ENCODE peak calls at places on chromosomes 7 and 10, in ten cellular contexts. One of them, this sample, is unnamed.

GRCh38 chr7:37448057-37448636 is 517 bp downstream of the ELMO1 start:
- DNase-seq in adrenal gland: peak
- DNase-seq in CD8-positive, alpha-beta T cell: no peak
- DNase-seq in iPS DF 6.9: no peak
- DNase-seq in psoas muscle: no peak
- DNase-seq in dorsolateral prefrontal cortex: no peak
- DNase-seq in astrocyte of the cerebellum: no peak
- DNase-seq in mesendoderm: peak
- DNase-seq in neural progenitor cell: peak
- DNase-seq in cardiac muscle cell: no peak
- DNase-seq in this sample: no peak

GRCh38 chr10:13693783-13694450 is 107.2 kb downstream of the PRPF18 start:
- DNase-seq in neural progenitor cell: peak
- DNase-seq in mesendoderm: no peak
- DNase-seq in dorsolateral prefrontal cortex: no peak
- DNase-seq in iPS DF 6.9: no peak
- DNase-seq in cardiac muscle cell: no peak
- DNase-seq in psoas muscle: no peak
- DNase-seq in adrenal gland: no peak
- DNase-seq in astrocyte of the cerebellum: no peak
- DNase-seq in CD8-positive, alpha-beta T cell: no peak
- DNase-seq in this sample: no peak

GRCh38 chr10:116771101-116771705 is 28.8 kb upstream of the HSPA12A start:
- DNase-seq in adrenal gland: peak
- DNase-seq in mesendoderm: no peak
- DNase-seq in psoas muscle: peak
- DNase-seq in astrocyte of the cerebellum: no peak
- DNase-seq in cardiac muscle cell: peak
- DNase-seq in CD8-positive, alpha-beta T cell: no peak
- DNase-seq in neural progenitor cell: no peak
- DNase-seq in iPS DF 6.9: no peak
- DNase-seq in dorsolateral prefrontal cortex: no peak
- DNase-seq in this sample: no peak

GRCh38 chr10:119022846-119023552 is 6.5 kb upstream of the NANOS1 start:
- DNase-seq in neural progenitor cell: no peak
- DNase-seq in cardiac muscle cell: peak
- DNase-seq in astrocyte of the cerebellum: peak
- DNase-seq in iPS DF 6.9: no peak
- DNase-seq in CD8-positive, alpha-beta T cell: no peak
- DNase-seq in adrenal gland: peak
- DNase-seq in dorsolateral prefrontal cortex: no peak
- DNase-seq in mesendoderm: peak
- DNase-seq in psoas muscle: no peak
- DNase-seq in this sample: no peak

GRCh38 chr10:61992059-61992460 is 90.6 kb downstream of the ARID5B start:
- DNase-seq in astrocyte of the cerebellum: no peak
- DNase-seq in mesendoderm: no peak
- DNase-seq in iPS DF 6.9: no peak
- DNase-seq in cardiac muscle cell: peak
- DNase-seq in adrenal gland: peak
- DNase-seq in neural progenitor cell: no peak
- DNase-seq in psoas muscle: no peak
- DNase-seq in dorsolateral prefrontal cortex: no peak
- DNase-seq in CD8-positive, alpha-beta T cell: no peak
- DNase-seq in this sample: no peak

GRCh38 chr7:26410156-26410555 is 118.5 kb downstream of the SNX10 start:
- DNase-seq in iPS DF 6.9: no peak
- DNase-seq in CD8-positive, alpha-beta T cell: no peak
- DNase-seq in astrocyte of the cerebellum: no peak
- DNase-seq in mesendoderm: no peak
- DNase-seq in neural progenitor cell: peak
- DNase-seq in psoas muscle: no peak
- DNase-seq in dorsolateral prefrontal cortex: no peak
- DNase-seq in adrenal gland: no peak
- DNase-seq in cardiac muscle cell: no peak
- DNase-seq in this sample: no peak

GRCh38 chr10:58892039-58892665 is 284.3 kb upstream of the PHYHIPL start:
- DNase-seq in neural progenitor cell: no peak
- DNase-seq in dorsolateral prefrontal cortex: no peak
- DNase-seq in CD8-positive, alpha-beta T cell: no peak
- DNase-seq in adrenal gland: peak
- DNase-seq in cardiac muscle cell: peak
- DNase-seq in psoas muscle: no peak
- DNase-seq in mesendoderm: no peak
- DNase-seq in iPS DF 6.9: no peak
- DNase-seq in astrocyte of the cerebellum: peak
- DNase-seq in this sample: no peak

GRCh38 chr10:113625461-113626186 is 38.2 kb downstream of the NRAP start:
- DNase-seq in astrocyte of the cerebellum: no peak
- DNase-seq in psoas muscle: peak
- DNase-seq in neural progenitor cell: no peak
- DNase-seq in iPS DF 6.9: no peak
- DNase-seq in cardiac muscle cell: no peak
- DNase-seq in CD8-positive, alpha-beta T cell: no peak
- DNase-seq in mesendoderm: no peak
- DNase-seq in dorsolateral prefrontal cortex: no peak
- DNase-seq in adrenal gland: no peak
- DNase-seq in this sample: no peak

GRCh38 chr7:23106491-23106800 is 861 bp downstream of the KLHL7 start:
- DNase-seq in psoas muscle: no peak
- DNase-seq in iPS DF 6.9: no peak
- DNase-seq in astrocyte of the cerebellum: no peak
- DNase-seq in adrenal gland: no peak
- DNase-seq in neural progenitor cell: peak
- DNase-seq in CD8-positive, alpha-beta T cell: no peak
- DNase-seq in mesendoderm: no peak
- DNase-seq in dorsolateral prefrontal cortex: peak
- DNase-seq in cardiac muscle cell: no peak
- DNase-seq in this sample: no peak

GRCh38 chr7:155965010-155965409 is 152.7 kb upstream of the SHH start:
- DNase-seq in mesendoderm: no peak
- DNase-seq in adrenal gland: peak
- DNase-seq in astrocyte of the cerebellum: no peak
- DNase-seq in psoas muscle: no peak
- DNase-seq in cardiac muscle cell: no peak
- DNase-seq in dorsolateral prefrontal cortex: no peak
- DNase-seq in neural progenitor cell: no peak
- DNase-seq in CD8-positive, alpha-beta T cell: no peak
- DNase-seq in iPS DF 6.9: no peak
- DNase-seq in this sample: no peak

DNA sequence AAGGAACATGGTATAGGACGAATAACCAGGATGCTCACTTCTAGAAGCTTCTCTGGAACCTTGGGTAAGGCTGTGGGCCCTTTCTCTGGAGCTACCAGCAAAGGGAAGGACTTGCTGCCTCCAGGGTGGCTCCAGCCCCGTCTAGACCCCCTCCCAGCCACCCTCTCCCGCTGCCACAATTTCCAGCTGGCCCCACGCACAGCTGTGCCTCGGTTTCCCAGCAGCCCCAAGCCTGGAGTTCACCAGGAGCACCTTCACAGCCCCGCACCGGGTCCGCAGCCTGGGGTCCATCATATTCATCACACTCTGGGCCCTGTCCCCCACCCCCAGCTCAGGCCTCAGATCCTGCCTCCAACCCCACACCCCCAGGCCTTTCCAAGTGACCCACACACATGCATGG is 35.6 kb upstream of the GTF2IRD1 start:
- DNase-seq in iPS DF 6.9: no peak
- DNase-seq in cardiac muscle cell: no peak
- DNase-seq in mesendoderm: no peak
- DNase-seq in psoas muscle: no peak
- DNase-seq in neural progenitor cell: no peak
- DNase-seq in astrocyte of the cerebellum: no peak
- DNase-seq in dorsolateral prefrontal cortex: no peak
- DNase-seq in adrenal gland: no peak
- DNase-seq in CD8-positive, alpha-beta T cell: no peak
- DNase-seq in this sample: no peak
- H3K4me3 ChIP-seq in iPS DF 6.9: no peak
- H3K4me3 ChIP-seq in cardiac muscle cell: no peak
- H3K4me3 ChIP-seq in mesendoderm: no peak
- H3K4me3 ChIP-seq in psoas muscle: no peak
- H3K4me3 ChIP-seq in neural progenitor cell: no peak
- H3K4me3 ChIP-seq in astrocyte of the cerebellum: no peak
- H3K4me3 ChIP-seq in dorsolateral prefrontal cortex: no peak
- H3K4me3 ChIP-seq in adrenal gland: no peak
- H3K4me3 ChIP-seq in CD8-positive, alpha-beta T cell: no peak
- H3K4me3 ChIP-seq in this sample: no peak

GRCh38 chr10:104350146-104350635 is 3.4 kb upstream of the CFAP58 start:
- DNase-seq in CD8-positive, alpha-beta T cell: no peak
- DNase-seq in cardiac muscle cell: peak
- DNase-seq in adrenal gland: no peak
- DNase-seq in psoas muscle: no peak
- DNase-seq in dorsolateral prefrontal cortex: no peak
- DNase-seq in astrocyte of the cerebellum: no peak
- DNase-seq in iPS DF 6.9: no peak
- DNase-seq in neural progenitor cell: peak
- DNase-seq in mesendoderm: peak
- DNase-seq in this sample: peak

GRCh38 chr10:104351067-104351681 is 2.5 kb upstream of the CFAP58 start:
- DNase-seq in astrocyte of the cerebellum: no peak
- DNase-seq in iPS DF 6.9: no peak
- DNase-seq in mesendoderm: no peak
- DNase-seq in adrenal gland: no peak
- DNase-seq in dorsolateral prefrontal cortex: no peak
- DNase-seq in cardiac muscle cell: peak
- DNase-seq in neural progenitor cell: no peak
- DNase-seq in CD8-positive, alpha-beta T cell: no peak
- DNase-seq in psoas muscle: no peak
- DNase-seq in this sample: no peak

GRCh38 chr10:104348601-104349000 is 5.0 kb upstream of the CFAP58 start:
- DNase-seq in astrocyte of the cerebellum: no peak
- DNase-seq in mesendoderm: no peak
- DNase-seq in dorsolateral prefrontal cortex: no peak
- DNase-seq in adrenal gland: no peak
- DNase-seq in CD8-positive, alpha-beta T cell: no peak
- DNase-seq in neural progenitor cell: no peak
- DNase-seq in cardiac muscle cell: no peak
- DNase-seq in psoas muscle: no peak
- DNase-seq in iPS DF 6.9: no peak
- DNase-seq in this sample: no peak

GRCh38 chr10:104347295-104348045 is 6.2 kb upstream of the CFAP58 start:
- DNase-seq in CD8-positive, alpha-beta T cell: no peak
- DNase-seq in cardiac muscle cell: no peak
- DNase-seq in dorsolateral prefrontal cortex: no peak
- DNase-seq in psoas muscle: no peak
- DNase-seq in mesendoderm: no peak
- DNase-seq in neural progenitor cell: no peak
- DNase-seq in iPS DF 6.9: no peak
- DNase-seq in adrenal gland: no peak
- DNase-seq in astrocyte of the cerebellum: no peak
- DNase-seq in this sample: no peak

GRCh38 chr10:104349623-104350142 is 4.0 kb upstream of the CFAP58 start:
- DNase-seq in adrenal gland: no peak
- DNase-seq in CD8-positive, alpha-beta T cell: no peak
- DNase-seq in neural progenitor cell: no peak
- DNase-seq in psoas muscle: no peak
- DNase-seq in astrocyte of the cerebellum: no peak
- DNase-seq in mesendoderm: peak
- DNase-seq in cardiac muscle cell: peak
- DNase-seq in dorsolateral prefrontal cortex: no peak
- DNase-seq in iPS DF 6.9: no peak
- DNase-seq in this sample: no peak
- H3K4me3 ChIP-seq in adrenal gland: no peak
- H3K4me3 ChIP-seq in CD8-positive, alpha-beta T cell: no peak
- H3K4me3 ChIP-seq in neural progenitor cell: no peak
- H3K4me3 ChIP-seq in psoas muscle: peak
- H3K4me3 ChIP-seq in astrocyte of the cerebellum: no peak
- H3K4me3 ChIP-seq in mesendoderm: no peak
- H3K4me3 ChIP-seq in cardiac muscle cell: no peak
- H3K4me3 ChIP-seq in dorsolateral prefrontal cortex: peak
- H3K4me3 ChIP-seq in iPS DF 6.9: no peak
- H3K4me3 ChIP-seq in this sample: no peak

GRCh38 chr7:21731977-21732376 is 189.1 kb downstream of the DNAH11 start:
- DNase-seq in cardiac muscle cell: no peak
- DNase-seq in adrenal gland: no peak
- DNase-seq in CD8-positive, alpha-beta T cell: no peak
- DNase-seq in neural progenitor cell: no peak
- DNase-seq in astrocyte of the cerebellum: no peak
- DNase-seq in dorsolateral prefrontal cortex: no peak
- DNase-seq in iPS DF 6.9: no peak
- DNase-seq in mesendoderm: no peak
- DNase-seq in psoas muscle: no peak
- DNase-seq in this sample: no peak
- H3K4me3 ChIP-seq in cardiac muscle cell: no peak
- H3K4me3 ChIP-seq in adrenal gland: no peak
- H3K4me3 ChIP-seq in CD8-positive, alpha-beta T cell: no peak
- H3K4me3 ChIP-seq in neural progenitor cell: no peak
- H3K4me3 ChIP-seq in astrocyte of the cerebellum: no peak
- H3K4me3 ChIP-seq in dorsolateral prefrontal cortex: no peak
- H3K4me3 ChIP-seq in iPS DF 6.9: no peak
- H3K4me3 ChIP-seq in mesendoderm: no peak
- H3K4me3 ChIP-seq in psoas muscle: no peak
- H3K4me3 ChIP-seq in this sample: no peak

GRCh38 chr7:7566651-7567611 is at the start of gene MIOS:
- DNase-seq in adrenal gland: peak
- DNase-seq in cardiac muscle cell: peak
- DNase-seq in CD8-positive, alpha-beta T cell: peak
- DNase-seq in neural progenitor cell: peak
- DNase-seq in astrocyte of the cerebellum: peak
- DNase-seq in psoas muscle: peak
- DNase-seq in iPS DF 6.9: peak
- DNase-seq in mesendoderm: peak
- DNase-seq in dorsolateral prefrontal cortex: peak
- DNase-seq in this sample: peak

GRCh38 chr7:7569113-7569527 is 2.4 kb downstream of the MIOS start:
- DNase-seq in CD8-positive, alpha-beta T cell: no peak
- DNase-seq in cardiac muscle cell: no peak
- DNase-seq in adrenal gland: no peak
- DNase-seq in mesendoderm: no peak
- DNase-seq in neural progenitor cell: no peak
- DNase-seq in astrocyte of the cerebellum: no peak
- DNase-seq in psoas muscle: no peak
- DNase-seq in iPS DF 6.9: no peak
- DNase-seq in dorsolateral prefrontal cortex: no peak
- DNase-seq in this sample: no peak

GRCh38 chr7:7569615-7570014 is 2.9 kb downstream of the MIOS start:
- DNase-seq in adrenal gland: no peak
- DNase-seq in dorsolateral prefrontal cortex: no peak
- DNase-seq in iPS DF 6.9: no peak
- DNase-seq in astrocyte of the cerebellum: no peak
- DNase-seq in psoas muscle: no peak
- DNase-seq in neural progenitor cell: no peak
- DNase-seq in mesendoderm: no peak
- DNase-seq in CD8-positive, alpha-beta T cell: no peak
- DNase-seq in cardiac muscle cell: no peak
- DNase-seq in this sample: no peak

GRCh38 chr7:7567898-7568531 is 1.3 kb downstream of the MIOS start:
- DNase-seq in neural progenitor cell: no peak
- DNase-seq in iPS DF 6.9: no peak
- DNase-seq in astrocyte of the cerebellum: no peak
- DNase-seq in psoas muscle: no peak
- DNase-seq in adrenal gland: no peak
- DNase-seq in cardiac muscle cell: no peak
- DNase-seq in dorsolateral prefrontal cortex: no peak
- DNase-seq in mesendoderm: no peak
- DNase-seq in CD8-positive, alpha-beta T cell: no peak
- DNase-seq in this sample: no peak

DNA sequence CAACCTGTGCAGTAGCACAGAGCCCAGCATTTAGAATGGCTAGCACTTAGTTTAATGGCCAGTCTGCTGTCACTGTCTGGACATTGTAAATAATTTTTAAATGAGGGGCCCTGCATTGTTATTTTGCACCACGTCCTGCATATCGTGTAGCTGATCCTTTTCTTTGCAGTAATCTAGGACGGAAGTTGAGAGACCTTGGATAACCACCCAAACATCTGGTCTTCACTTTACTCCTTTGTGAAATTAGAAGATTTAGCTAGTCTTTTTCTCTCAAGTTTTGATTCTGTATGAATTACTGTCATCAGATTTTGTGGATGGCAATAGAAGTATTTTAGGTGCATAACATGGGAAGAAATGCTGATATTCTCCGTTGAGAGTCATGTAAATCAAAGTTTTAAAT is 1.9 kb downstream of the MIOS start:
- DNase-seq in mesendoderm: no peak
- DNase-seq in cardiac muscle cell: no peak
- DNase-seq in astrocyte of the cerebellum: no peak
- DNase-seq in iPS DF 6.9: no peak
- DNase-seq in adrenal gland: no peak
- DNase-seq in psoas muscle: no peak
- DNase-seq in CD8-positive, alpha-beta T cell: no peak
- DNase-seq in dorsolateral prefrontal cortex: no peak
- DNase-seq in neural progenitor cell: no peak
- DNase-seq in this sample: no peak
- H3K4me3 ChIP-seq in mesendoderm: no peak
- H3K4me3 ChIP-seq in cardiac muscle cell: peak
- H3K4me3 ChIP-seq in astrocyte of the cerebellum: peak
- H3K4me3 ChIP-seq in iPS DF 6.9: no peak
- H3K4me3 ChIP-seq in adrenal gland: no peak
- H3K4me3 ChIP-seq in psoas muscle: peak
- H3K4me3 ChIP-seq in CD8-positive, alpha-beta T cell: peak
- H3K4me3 ChIP-seq in dorsolateral prefrontal cortex: peak
- H3K4me3 ChIP-seq in neural progenitor cell: peak
- H3K4me3 ChIP-seq in this sample: no peak